ENCODE peak calls at places on chromosomes 12 and 14, in five cellular contexts. One of them, this sample, is unnamed.

GRCh38 chr14:22887260-22887989 is 4.4 kb downstream of the REM2 start:
- DNase-seq in HepG2: no peak
- DNase-seq in HCT116: peak; percentile 92
- DNase-seq in WTC11: peak; percentile 61
- DNase-seq in HEK293T: peak; percentile 78
- DNase-seq in this sample: peak; percentile 89

GRCh38 chr14:60175255-60175902 is 10.2 kb upstream of the DHRS7 start:
- DNase-seq in HEK293T: no peak
- DNase-seq in WTC11: no peak
- DNase-seq in HCT116: no peak
- DNase-seq in HepG2: no peak
- DNase-seq in this sample: no peak

GRCh38 chr12:49470986-49471385 is 67.8 kb upstream of the KCNH3 start:
- DNase-seq in HepG2: no peak
- DNase-seq in HEK293T: no peak
- DNase-seq in WTC11: no peak
- DNase-seq in HCT116: no peak
- DNase-seq in this sample: no peak

GRCh38 chr12:16880864-16881285 is 274.9 kb upstream of the LMO3 start:
- DNase-seq in HEK293T: peak; percentile 9
- DNase-seq in HCT116: no peak
- DNase-seq in WTC11: peak; percentile 15
- DNase-seq in HepG2: no peak
- DNase-seq in this sample: no peak

GRCh38 chr12:120719072-120719471 is 6.6 kb upstream of the ACADS start:
- DNase-seq in HEK293T: no peak
- DNase-seq in HCT116: no peak
- DNase-seq in HepG2: peak; percentile 18
- DNase-seq in WTC11: no peak
- DNase-seq in this sample: no peak

GRCh38 chr14:63542231-63542999 is 762 bp downstream of the PPP2R5E start:
- DNase-seq in HepG2: no peak
- DNase-seq in WTC11: peak; percentile 36
- DNase-seq in HCT116: no peak
- DNase-seq in HEK293T: peak; percentile 14
- DNase-seq in this sample: peak; percentile 35

GRCh38 chr12:88578274-88578673 is 2.0 kb downstream of the KITLG start:
- DNase-seq in HEK293T: no peak
- DNase-seq in HepG2: peak; percentile 29
- DNase-seq in WTC11: no peak
- DNase-seq in HCT116: no peak
- DNase-seq in this sample: no peak

GRCh38 chr12:103994235-103994634 is 28.6 kb downstream of the TDG start:
- DNase-seq in WTC11: no peak
- DNase-seq in HEK293T: no peak
- DNase-seq in HepG2: no peak
- DNase-seq in HCT116: no peak
- DNase-seq in this sample: no peak

GRCh38 chr14:52055215-52055614 is 13.6 kb downstream of the NID2 start:
- DNase-seq in HepG2: no peak
- DNase-seq in HCT116: no peak
- DNase-seq in WTC11: no peak
- DNase-seq in HEK293T: no peak
- DNase-seq in this sample: no peak

GRCh38 chr14:23439107-23439835 is 3.8 kb upstream of the MYH7 start:
- DNase-seq in WTC11: no peak
- DNase-seq in HepG2: no peak
- DNase-seq in HEK293T: no peak
- DNase-seq in HCT116: no peak
- DNase-seq in this sample: no peak

GRCh38 chr14:68893566-68893965 is 85.5 kb downstream of the ACTN1 start:
- DNase-seq in WTC11: no peak
- DNase-seq in HCT116: no peak
- DNase-seq in HEK293T: no peak
- DNase-seq in HepG2: no peak
- DNase-seq in this sample: no peak

GRCh38 chr14:23300687-23301223 is 1.9 kb downstream of the PPP1R3E start:
- DNase-seq in HCT116: no peak
- DNase-seq in HepG2: peak; percentile 43
- DNase-seq in WTC11: no peak
- DNase-seq in HEK293T: no peak
- DNase-seq in this sample: no peak

GRCh38 chr14:64598404-64598803 is 48.6 kb downstream of the PPP1R36 start:
- DNase-seq in WTC11: no peak
- DNase-seq in HCT116: no peak
- DNase-seq in HepG2: no peak
- DNase-seq in HEK293T: no peak
- DNase-seq in this sample: no peak

GRCh38 chr14:20609215-20610001 is 18.2 kb upstream of the RNASE12 start:
- DNase-seq in WTC11: peak; percentile 59
- DNase-seq in HEK293T: peak; percentile 74
- DNase-seq in HCT116: peak; percentile 84
- DNase-seq in HepG2: peak; percentile 96
- DNase-seq in this sample: peak; percentile 86

GRCh38 chr12:57614178-57614947 is 3.1 kb downstream of the ARHGEF25 start:
- DNase-seq in HepG2: no peak
- DNase-seq in HCT116: peak; percentile 21
- DNase-seq in WTC11: peak; percentile 77
- DNase-seq in HEK293T: peak; percentile 71
- DNase-seq in this sample: peak; percentile 91

GRCh38 chr14:23639891-23640523 is 3.8 kb downstream of the DHRS2 start:
- DNase-seq in HEK293T: no peak
- DNase-seq in WTC11: no peak
- DNase-seq in HepG2: no peak
- DNase-seq in HCT116: no peak
- DNase-seq in this sample: no peak

DNA sequence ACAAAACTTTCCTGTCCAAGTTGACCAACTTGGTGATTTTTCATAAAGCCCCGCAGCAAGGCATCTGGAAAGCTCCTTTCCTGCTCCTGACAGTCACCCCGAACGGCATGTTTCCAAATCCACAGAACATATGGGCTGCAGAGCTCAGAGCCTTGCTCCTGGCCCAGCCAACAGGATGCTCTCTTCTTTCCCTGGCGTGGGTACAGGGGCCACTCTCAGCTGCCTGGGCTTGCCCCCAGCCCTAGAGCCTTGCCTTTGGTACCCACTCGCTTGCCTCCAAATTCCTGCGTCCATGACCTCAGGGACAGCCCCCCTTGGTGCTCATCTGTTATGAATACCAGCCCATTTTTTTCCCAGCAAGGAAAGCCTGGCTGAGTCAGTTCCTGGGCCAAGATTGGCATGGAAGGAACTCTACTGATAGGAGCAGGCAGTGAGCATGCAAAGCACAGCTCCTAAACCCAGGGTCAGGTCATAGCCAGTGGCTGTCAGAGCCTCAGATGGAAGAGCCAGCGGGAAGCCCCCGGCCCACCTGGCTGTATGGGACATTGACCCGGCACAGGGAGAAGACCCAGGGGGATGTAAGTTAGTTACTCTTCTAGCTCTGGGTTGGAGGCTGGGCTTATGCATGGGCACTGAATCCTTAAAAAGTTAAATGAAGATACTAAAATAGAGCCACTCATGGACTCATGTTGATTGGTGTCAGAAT is 105.3 kb upstream of the RTL1 start:
- DNase-seq in HepG2: no peak
- DNase-seq in HEK293T: no peak
- DNase-seq in WTC11: no peak
- DNase-seq in HCT116: no peak
- DNase-seq in this sample: no peak
- TF ChIP-seq SP1 in HepG2: no peak
- TF ChIP-seq SP1 in HEK293T: no peak
- TF ChIP-seq SP1 in WTC11: no peak
- TF ChIP-seq SP1 in HCT116: no peak
- TF ChIP-seq SP1 in this sample: no peak

DNA sequence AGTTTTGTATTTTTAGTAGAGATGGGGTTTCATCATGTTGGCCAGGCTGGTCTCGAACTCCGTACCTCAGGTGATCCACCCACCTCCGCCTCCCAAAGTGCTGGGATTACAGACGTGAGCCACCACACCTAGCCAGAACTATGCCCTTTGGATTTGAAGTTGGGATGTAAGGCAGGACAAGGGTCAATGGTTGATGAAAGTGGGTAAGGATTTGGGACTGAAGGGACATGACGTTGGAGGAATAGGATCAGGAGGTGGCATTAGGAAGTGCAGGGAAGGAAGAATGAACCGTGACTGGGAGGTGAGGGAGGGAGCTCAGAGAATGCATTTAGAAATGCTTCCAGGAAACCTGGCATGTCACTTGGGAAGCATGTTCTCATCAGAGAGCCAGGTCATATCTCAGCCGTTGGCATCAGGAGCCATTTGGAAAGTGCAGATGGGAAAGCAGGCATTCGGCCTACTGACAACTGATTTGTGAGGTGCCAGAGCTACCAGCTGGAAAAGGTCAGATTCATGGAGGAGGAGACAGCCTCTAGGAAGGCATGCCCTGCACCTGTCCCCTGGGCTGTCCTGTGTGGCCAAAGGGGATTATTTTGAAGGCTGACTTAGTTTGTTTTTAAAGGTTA is 2.2 kb downstream of the CRADD start:
- DNase-seq in HEK293T: no peak
- DNase-seq in WTC11: no peak
- DNase-seq in HCT116: no peak
- DNase-seq in HepG2: no peak
- DNase-seq in this sample: no peak
- TF ChIP-seq SP1 in HEK293T: no peak
- TF ChIP-seq SP1 in WTC11: no peak
- TF ChIP-seq SP1 in HCT116: no peak
- TF ChIP-seq SP1 in HepG2: no peak
- TF ChIP-seq SP1 in this sample: no peak

DNA sequence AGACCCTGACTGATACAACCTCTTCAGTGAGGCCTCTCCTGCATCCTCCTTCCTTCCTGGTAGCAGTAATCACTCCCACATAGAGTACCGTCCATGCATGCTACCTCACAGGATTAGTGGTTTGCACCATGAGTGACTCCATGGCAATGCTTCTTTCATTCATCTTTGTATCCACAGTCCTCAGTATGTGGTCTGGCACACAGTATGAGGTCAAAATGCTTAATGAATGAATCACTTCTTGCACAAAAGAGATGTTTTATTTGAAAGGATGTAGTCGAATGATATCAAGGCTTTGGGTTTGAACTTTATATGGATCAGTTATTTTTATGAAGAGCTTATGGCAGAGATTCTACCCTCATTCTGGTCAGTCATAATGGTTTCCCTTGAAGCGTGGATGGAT is 42.2 kb downstream of the KCNA5 start:
- DNase-seq in WTC11: no peak
- DNase-seq in HEK293T: no peak
- DNase-seq in HepG2: no peak
- DNase-seq in HCT116: no peak
- DNase-seq in this sample: no peak
- TF ChIP-seq SP1 in WTC11: no peak
- TF ChIP-seq SP1 in HEK293T: no peak
- TF ChIP-seq SP1 in HepG2: no peak
- TF ChIP-seq SP1 in HCT116: no peak
- TF ChIP-seq SP1 in this sample: no peak

DNA sequence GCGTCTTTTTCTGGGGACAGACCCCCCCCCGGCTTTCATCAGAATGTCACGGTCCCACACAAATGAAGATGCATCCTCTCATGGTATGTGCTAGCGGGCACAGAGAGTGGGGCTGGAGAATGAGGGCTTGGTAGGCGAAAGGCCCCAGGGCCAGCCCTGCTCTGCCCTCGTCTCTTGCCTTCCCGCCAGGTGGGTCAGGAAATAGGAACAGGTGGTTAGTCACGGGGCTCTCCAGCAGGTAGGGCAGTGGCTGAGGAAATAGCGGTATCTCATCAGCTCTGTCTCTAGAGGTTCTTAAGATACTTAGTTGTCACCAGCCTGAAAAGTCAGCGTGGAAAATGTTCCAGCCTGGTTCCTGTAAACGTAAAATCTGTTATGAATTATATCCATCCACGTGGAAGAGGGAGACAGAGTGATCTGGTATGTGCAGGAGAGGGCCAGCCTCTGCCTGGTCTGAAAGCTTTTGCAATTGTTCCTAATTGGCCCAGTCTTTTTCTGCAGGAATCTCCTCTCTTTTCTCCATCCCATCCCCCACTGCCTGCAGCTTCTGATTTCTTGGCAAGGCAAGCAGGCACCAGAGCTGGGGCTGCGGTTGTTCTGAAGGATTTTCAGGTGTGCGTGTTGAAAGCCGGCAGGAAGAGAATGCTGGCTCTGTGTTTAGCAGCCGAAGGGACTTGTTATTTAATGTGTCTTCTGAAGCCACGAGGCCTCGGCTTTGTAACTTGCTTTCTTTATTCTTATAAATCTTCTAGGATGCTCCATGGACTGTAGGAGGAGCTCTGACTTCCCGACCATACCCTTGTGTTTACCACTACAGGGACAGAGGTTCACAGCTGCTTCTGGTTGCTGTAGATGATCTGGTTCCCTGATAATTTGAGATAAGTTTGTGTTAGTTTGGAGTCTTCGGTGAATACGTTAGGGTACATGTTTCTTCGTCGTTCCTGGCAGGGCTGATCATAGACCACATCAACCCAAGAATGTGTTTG is 131.1 kb downstream of the CACNA1C start:
- DNase-seq in HCT116: no peak
- DNase-seq in HEK293T: no peak
- DNase-seq in WTC11: no peak
- DNase-seq in HepG2: peak; percentile 11
- DNase-seq in this sample: no peak
- TF ChIP-seq SP1 in HCT116: no peak
- TF ChIP-seq SP1 in HEK293T: no peak
- TF ChIP-seq SP1 in WTC11: no peak
- TF ChIP-seq SP1 in HepG2: no peak
- TF ChIP-seq SP1 in this sample: no peak

DNA sequence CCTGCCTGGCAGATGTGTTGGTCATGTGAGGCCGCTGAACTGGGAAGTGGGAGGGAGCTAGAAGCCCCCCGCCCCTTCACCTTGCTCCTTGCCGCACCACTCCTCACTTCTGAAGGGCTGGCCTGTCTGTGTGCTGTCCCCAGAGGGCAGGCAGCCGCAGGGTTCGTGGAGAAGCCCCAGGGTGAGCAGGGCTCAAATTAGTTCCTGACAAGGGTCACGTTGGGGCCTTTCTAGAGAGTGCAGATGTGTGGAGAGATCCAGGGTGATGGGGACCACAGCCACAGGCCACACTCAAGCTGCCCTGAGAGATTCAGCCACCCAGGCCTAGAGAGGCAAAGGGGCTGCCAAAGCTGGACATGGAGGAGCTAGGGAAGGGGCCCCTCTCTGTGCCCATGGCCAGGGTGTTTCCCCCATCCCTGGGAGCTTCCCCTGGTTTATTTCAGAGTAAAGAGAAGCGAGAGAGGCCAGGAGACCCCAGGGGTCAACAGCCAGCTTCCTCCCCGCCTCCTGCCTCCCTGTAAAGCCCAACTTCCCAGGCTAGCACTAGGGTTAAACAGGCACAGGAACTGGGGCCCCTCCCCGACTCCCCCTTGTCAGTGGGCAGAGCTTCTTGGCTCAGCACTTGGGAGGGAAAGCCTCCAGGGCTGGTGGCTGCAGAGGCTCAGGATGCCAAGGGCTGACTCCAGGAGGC is 16.2 kb downstream of the SLC25A29 start:
- DNase-seq in HEK293T: no peak
- DNase-seq in WTC11: peak; percentile 22
- DNase-seq in HepG2: no peak
- DNase-seq in HCT116: no peak
- DNase-seq in this sample: no peak
- TF ChIP-seq SP1 in HEK293T: no peak
- TF ChIP-seq SP1 in WTC11: no peak
- TF ChIP-seq SP1 in HepG2: no peak
- TF ChIP-seq SP1 in HCT116: no peak
- TF ChIP-seq SP1 in this sample: no peak